ENCODE peak calls at places on chromosomes 4 and X, in five cellular contexts. G is GM12878, R is HepG2, X is K562, Q is H1. L is an unnamed sample. For H3K27me3, the result is how much of the 10 kb centered on the place peaks cover.

GRCh38 chr4:183405371-183405770 is 39.1 kb upstream of the CDKN2AIP start:
- DNase-seq in G (no peak), R (no peak), X (no peak), Q (no peak), L (no peak)

GRCh38 chr4:81724925-81725329 is 253.2 kb upstream of the RASGEF1B start:
- DNase-seq in G (peak), R (peak), X (peak), Q (no peak), L (no peak)

GRCh38 chr4:94126669-94127068 is 81.0 kb upstream of the SMARCAD1 start:
- DNase-seq in G (no peak), R (peak), X (no peak), Q (no peak), L (peak)

GRCh38 chr4:102593147-102593546 is 92.0 kb downstream of the NFKB1 start:
- DNase-seq in G (no peak), R (no peak), X (no peak), Q (no peak), L (no peak)

GRCh38 chrX:9195199-9195880 is 161.4 kb upstream of the FAM9B start:
- DNase-seq in G (no peak), R (no peak), X (no peak), Q (no peak), L (no peak)

GRCh38 chr4:80138556-80139538 is 58.5 kb upstream of the PRDM8 start:
- DNase-seq in G (peak), R (no peak), X (no peak), Q (no peak), L (no peak)

GRCh38 chrX:39734174-39734776 is 363.5 kb downstream of the BCOR start:
- DNase-seq in G (no peak), R (no peak), X (no peak), Q (no peak), L (no peak)

GRCh38 chrX:37998586-37999267 is 7.6 kb upstream of the SYTL5 start:
- DNase-seq in G (no peak), R (no peak), X (no peak), Q (no peak), L (no peak)

GRCh38 chrX:43882294-43882681 is at the start of gene MAOB:
- DNase-seq in G (no peak), R (peak), X (peak), Q (no peak), L (peak)

GRCh38 chr4:102143433-102143832 is 201.8 kb downstream of the SLC39A8 start:
- DNase-seq in G (no peak), R (no peak), X (no peak), Q (no peak), L (no peak)

GRCh38 chr4:3228881-3229280 is 20.1 kb upstream of the MSANTD1 start:
- DNase-seq in G (no peak), R (no peak), X (no peak), Q (no peak), L (no peak)

GRCh38 chrX:39157796-39158195 is 356.5 kb downstream of the MID1IP1 start:
- DNase-seq in G (no peak), R (no peak), X (no peak), Q (no peak), L (no peak)

GRCh38 chr4:26161030-26161824 is 159.6 kb upstream of the RBPJ start:
- DNase-seq in G (no peak), R (peak), X (no peak), Q (no peak), L (peak)

GRCh38 chr4:132266374-132266773 is 882.7 kb upstream of the PCDH10 start:
- DNase-seq in G (no peak), R (no peak), X (no peak), Q (no peak), L (no peak)

GRCh38 chr4:37661643-37662221 is 24.4 kb downstream of the RELL1 start:
- DNase-seq in G (no peak), R (no peak), X (no peak), Q (no peak), L (no peak)

GRCh38 chr4:102196221-102196620 is 149.1 kb downstream of the SLC39A8 start:
- DNase-seq in G (no peak), R (no peak), X (no peak), Q (no peak), L (no peak)

GRCh38 chr4:16908377-16909021 is 10.1 kb upstream of the LDB2 start:
- DNase-seq in G (no peak), R (no peak), X (no peak), Q (no peak), L (no peak)

GRCh38 chrX:8520791-8521190 is 56.2 kb downstream of the VCX3B start:
- DNase-seq in G (no peak), R (no peak), X (no peak), Q (no peak), L (no peak)

GRCh38 chr4:187436251-187436650 is 559.3 kb upstream of the ZFP42 start:
- DNase-seq in G (no peak), R (no peak), X (no peak), Q (no peak), L (no peak)

GRCh38 chr4:28082686-28083390 is 1222.2 kb downstream of the STIM2 start:
- DNase-seq in G (no peak), R (no peak), X (no peak), Q (no peak), L (no peak)

GRCh38 chr4:41057456-41057855 is 156.9 kb downstream of the APBB2 start:
- DNase-seq in G (no peak), R (no peak), X (no peak), Q (no peak), L (no peak)

GRCh38 chrX:75603833-75604232 is 81.0 kb upstream of the ZDHHC15 start:
- DNase-seq in G (no peak), R (peak), X (peak), Q (no peak), L (peak)

GRCh38 chrX:84216406-84216805 is 28.4 kb upstream of the RPS6KA6 start:
- DNase-seq in G (no peak), R (no peak), X (no peak), Q (no peak), L (no peak)

GRCh38 chr4:86961605-86962295 is 26.9 kb downstream of the AFF1 start:
- DNase-seq in G (peak), R (no peak), X (peak), Q (no peak), L (no peak)

GRCh38 chr4:80831383-80832361 is 198.8 kb upstream of the BMP3 start:
- DNase-seq in G (no peak), R (no peak), X (no peak), Q (no peak), L (no peak)

GRCh38 chr4:136557396-136557795 is 974.9 kb downstream of the PCDH18 start:
- DNase-seq in G (no peak), R (no peak), X (no peak), Q (no peak), L (no peak)

GRCh38 chrX:110536788-110537187 is 178.1 kb downstream of the RTL9 start:
- DNase-seq in G (no peak), R (no peak), X (no peak), Q (no peak), L (no peak)

GRCh38 chrX:110944793-110945466 is 149.3 kb upstream of the CHRDL1 start:
- DNase-seq in G (no peak), R (no peak), X (no peak), Q (no peak), L (peak)

GRCh38 chr4:88843067-88843723 is 145.6 kb upstream of the NAP1L5 start:
- DNase-seq in G (no peak), R (no peak), X (no peak), Q (no peak), L (no peak)

GRCh38 chrX:28880136-28880535 is 292.9 kb downstream of the IL1RAPL1 start:
- DNase-seq in G (no peak), R (no peak), X (no peak), Q (no peak), L (no peak)

GRCh38 chr4:141713771-141714445 is 77.5 kb downstream of the IL15 start:
- DNase-seq in G (no peak), R (no peak), X (no peak), Q (no peak), L (no peak)

GRCh38 chr4:155787113-155787710 is 28.4 kb downstream of the GUCY1B1 start:
- DNase-seq in G (peak), R (peak), X (no peak), Q (no peak), L (peak)

GRCh38 chr4:3657917-3658913 is 108.0 kb upstream of the ADRA2C start:
- DNase-seq in G (no peak), R (no peak), X (no peak), Q (no peak), L (peak)

GRCh38 chr4:2715426-2715825 is 40.7 kb downstream of the TNIP2 start:
- DNase-seq in G (no peak), R (no peak), X (no peak), Q (no peak), L (no peak)

GRCh38 chrX:70030242-70030823 is 19.4 kb downstream of the AWAT2 start:
- DNase-seq in G (no peak), R (peak), X (peak), Q (no peak), L (peak)

GRCh38 chrX:102548231-102548630 is 31.7 kb upstream of the TMSB15A start:
- DNase-seq in G (no peak), R (no peak), X (no peak), Q (no peak), L (no peak)

DNA sequence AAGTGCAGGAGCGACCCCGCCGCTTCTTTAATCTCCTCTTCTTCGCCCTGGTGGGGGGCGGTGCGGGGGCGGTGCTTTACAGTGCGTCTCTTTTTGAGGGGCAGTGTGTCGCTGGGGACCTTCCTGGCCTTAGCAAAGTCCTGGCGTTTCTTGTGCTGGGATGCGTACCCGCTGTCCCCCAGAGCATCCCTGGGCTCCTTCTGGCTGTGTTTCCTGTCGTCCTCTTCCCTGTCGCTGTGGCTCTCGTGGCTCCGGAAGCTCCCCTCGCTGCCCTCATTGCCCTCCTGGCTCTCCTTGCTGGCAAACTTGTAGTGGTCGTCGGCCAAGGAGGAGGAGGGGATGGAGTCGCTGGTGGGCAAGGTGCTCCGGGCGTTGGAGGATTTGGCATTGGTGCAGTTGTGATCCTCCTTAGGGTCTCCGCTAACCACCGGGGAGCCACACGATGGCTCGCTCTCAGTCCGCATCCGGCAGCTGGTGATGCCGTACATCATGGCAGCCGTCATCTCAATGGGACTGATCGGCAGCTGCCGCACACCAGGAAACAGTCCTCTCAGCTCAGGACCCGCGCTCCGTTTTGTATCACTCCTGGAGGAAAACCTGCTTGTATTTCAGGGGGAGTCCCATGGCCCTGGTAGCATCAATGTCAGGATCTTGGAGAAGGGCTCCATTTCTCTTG is 30.4 kb upstream of the TMSB15A start:
- DNase-seq in G (no peak), R (no peak), X (no peak), Q (no peak), L (peak)
- TF ChIP-seq MAX in G (no peak), R (no peak), X (no peak), Q (no peak), L (no peak)

DNA sequence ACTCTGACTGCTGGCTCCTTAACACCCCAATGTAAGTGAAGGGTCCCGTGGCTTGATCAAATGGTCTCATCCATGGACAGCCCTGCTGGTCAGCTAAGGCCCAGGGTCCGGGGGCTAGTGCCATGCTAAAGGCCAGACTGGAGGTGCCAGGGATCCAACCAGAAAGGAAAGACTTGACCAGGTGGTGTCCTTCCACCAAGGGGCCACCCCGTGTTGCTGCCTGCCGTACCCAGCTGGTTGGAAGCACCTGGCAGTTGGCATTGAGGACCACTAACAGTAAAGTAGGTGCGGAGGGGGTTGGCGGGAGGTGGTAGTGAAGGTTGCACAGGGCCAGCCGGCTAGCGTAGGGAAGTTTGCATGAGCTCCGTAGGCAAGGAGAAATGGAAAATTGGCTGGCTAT is 1.7 kb upstream of the IL1RAPL2 start:
- DNase-seq in G (no peak), R (no peak), X (no peak), Q (no peak), L (no peak)
- H3K27me3 ChIP-seq in G (under half), R (under half), X (under half), Q (under half), L (half or more)

GRCh38 chr4:60794372-60794771 is 405.8 kb upstream of the ADGRL3 start:
- DNase-seq in G (no peak), R (no peak), X (no peak), Q (no peak), L (no peak)

DNA sequence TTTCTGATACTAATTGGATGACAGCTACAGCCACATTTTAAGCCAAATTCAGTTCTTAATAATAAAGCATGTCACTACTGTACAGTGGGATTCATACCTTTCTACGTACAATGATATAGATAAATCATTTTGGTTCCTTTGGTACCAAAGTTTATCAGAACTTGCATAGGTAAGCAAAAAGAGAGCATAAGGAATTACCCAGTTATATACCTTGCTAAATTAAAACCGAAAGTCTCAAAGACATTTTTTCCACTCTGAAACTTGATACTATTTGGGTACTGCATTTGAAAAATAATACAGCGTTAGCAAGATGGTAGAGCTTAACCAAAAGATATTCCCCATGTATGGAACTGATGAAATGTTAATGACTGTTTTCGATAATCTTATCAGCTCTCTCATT is 400.9 kb upstream of the ADGRL3 start:
- DNase-seq in G (no peak), R (no peak), X (no peak), Q (no peak), L (no peak)
- TF ChIP-seq TAF1 in G (no peak), R (no peak), X (no peak), Q (no peak), L (no peak)

DNA sequence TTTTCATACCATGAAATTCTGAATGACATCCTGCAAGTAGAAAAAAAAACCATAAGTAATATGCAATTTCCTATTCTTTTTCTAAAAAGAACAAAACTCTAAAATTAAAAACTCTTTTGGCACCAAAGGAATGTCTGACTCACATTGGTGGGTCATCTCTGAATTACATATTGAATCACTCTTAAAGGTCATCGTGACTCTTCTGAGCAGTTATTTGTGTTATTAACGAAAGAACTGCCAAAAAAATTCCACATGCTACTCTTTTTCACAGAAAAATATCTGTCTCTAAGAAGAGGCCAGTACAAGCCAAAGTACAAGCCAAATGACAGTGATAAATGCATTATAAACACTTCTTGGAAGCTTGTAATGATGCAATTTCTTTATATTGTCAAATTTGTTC is 282.2 kb downstream of the GUCY2F start:
- DNase-seq in G (no peak), R (no peak), X (no peak), Q (no peak), L (no peak)
- TF ChIP-seq MAX in G (no peak), R (no peak), X (no peak), Q (no peak), L (no peak)

DNA sequence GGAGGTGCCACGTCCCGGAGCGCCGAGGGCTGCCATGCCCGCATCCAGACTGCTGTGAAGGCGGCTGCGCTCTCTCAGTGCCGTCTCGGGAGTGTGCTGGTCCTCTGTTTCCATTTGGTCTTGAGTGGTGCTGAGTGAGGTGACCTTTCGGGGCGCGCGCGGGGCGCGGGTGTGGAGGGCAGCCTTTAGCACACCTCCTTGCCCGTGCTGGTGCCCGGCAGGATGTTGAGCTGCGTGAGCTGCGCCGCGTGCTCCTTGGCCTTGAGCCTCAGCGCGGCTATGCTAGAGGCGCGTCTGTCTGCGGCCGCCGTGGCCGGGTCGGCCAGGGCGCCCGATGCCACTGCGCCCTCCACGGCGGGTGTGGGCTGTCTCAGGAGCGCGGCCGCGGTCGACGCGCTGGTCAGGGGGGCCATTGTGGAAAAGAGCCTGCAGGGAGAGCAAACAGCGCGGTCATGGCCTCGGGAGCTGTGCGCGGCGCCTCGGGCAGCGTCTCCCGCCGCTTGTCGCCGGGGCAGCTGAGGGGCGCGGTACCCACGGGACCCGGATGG is 11.2 kb downstream of the ARX start:
- DNase-seq in G (no peak), R (no peak), X (no peak), Q (no peak), L (no peak)
- H3K27me3 ChIP-seq in G (under half), R (under half), X (under half), Q (half or more), L (under half)

DNA sequence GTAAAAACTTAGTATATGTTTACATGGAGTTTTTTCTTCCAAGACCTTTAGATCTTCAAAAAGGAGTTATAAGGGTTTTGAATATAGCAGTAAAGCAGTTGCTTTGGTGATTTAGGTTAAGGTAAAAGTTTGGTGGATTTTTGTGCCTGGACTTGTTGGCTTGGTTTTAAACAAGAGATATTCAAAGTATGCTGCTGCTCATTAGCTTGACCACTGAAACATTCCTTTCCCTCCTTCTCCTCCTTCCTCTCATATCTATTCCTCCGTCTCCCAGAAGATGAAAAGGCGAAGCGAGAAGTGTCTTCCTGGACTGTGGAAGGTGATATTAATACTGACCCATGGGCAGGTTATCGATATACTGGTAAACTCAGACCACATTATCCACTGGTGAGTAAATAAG is 38.4 kb downstream of the METAP1 start:
- DNase-seq in G (no peak), R (no peak), X (no peak), Q (no peak), L (no peak)
- TF ChIP-seq TAF1 in G (no peak), R (no peak), X (no peak), Q (no peak), L (no peak)

L was measured in SK-N-SH.